ENCODE peak calls at places on chromosomes 1 and 21, in nine cellular contexts. K is heart left ventricle; O is CD8-positive, alpha-beta memory T cell; D is PC-3; V is left lung; H is A673; T is pancreas; B is naive thymus-derived CD4-positive, alpha-beta T cell; P is adrenal gland. I is an unnamed sample. For H3K4me1, H3K9me3 and H3K27me3, the result is how much of the 10 kb centered on the place peaks cover.

GRCh38 chr1:112904071-112904830 is 51.7 kb downstream of the SLC16A1 start:
- DNase-seq in K (no peak), O (no peak), D (peak), V (no peak), H (peak), T (no peak), B (no peak), P (no peak), I (peak)

GRCh38 chr1:8077120-8077573 is 51.0 kb upstream of the ERRFI1 start:
- DNase-seq in K (peak), O (no peak), D (peak), V (peak), H (no peak), T (peak), B (no peak), P (peak), I (peak)

GRCh38 chr21:27112186-27112585 is 145.3 kb upstream of the ADAMTS5 start:
- DNase-seq in K (no peak), O (no peak), D (peak), V (no peak), H (no peak), T (no peak), B (no peak), P (no peak), I (no peak)

GRCh38 chr1:21293537-21294265 is 3.4 kb upstream of the ECE1 start:
- DNase-seq in K (no peak), O (peak), D (no peak), V (no peak), H (no peak), T (no peak), B (peak), P (no peak), I (no peak)

GRCh38 chr21:19198801-19199200 is 795.2 kb upstream of the TMPRSS15 start:
- DNase-seq in K (no peak), O (no peak), D (peak), V (no peak), H (no peak), T (no peak), B (no peak), P (no peak), I (no peak)

GRCh38 chr1:95451904-95452303 is 217.9 kb downstream of the RWDD3 start:
- DNase-seq in K (no peak), O (no peak), D (no peak), V (no peak), H (no peak), T (no peak), B (no peak), P (no peak), I (no peak)

GRCh38 chr21:43658769-43659135 is 536 bp downstream of the HSF2BP start:
- DNase-seq in K (no peak), O (no peak), D (no peak), V (no peak), H (no peak), T (peak), B (no peak), P (peak), I (no peak)

GRCh38 chr1:46157916-46158311 is 17.0 kb upstream of the TSPAN1 start:
- DNase-seq in K (no peak), O (no peak), D (no peak), V (no peak), H (no peak), T (no peak), B (no peak), P (no peak), I (no peak)

GRCh38 chr1:42931911-42932422 is 26.7 kb downstream of the SLC2A1 start:
- DNase-seq in K (peak), O (peak), D (peak), V (peak), H (no peak), T (peak), B (peak), P (peak), I (peak)

GRCh38 chr1:242196101-242196500 is 197.2 kb upstream of the MAP1LC3C start:
- DNase-seq in K (no peak), O (no peak), D (no peak), V (no peak), H (no peak), T (no peak), B (no peak), P (no peak), I (no peak)

GRCh38 chr1:182291584-182292192 is 99.9 kb downstream of the GLUL start:
- DNase-seq in K (peak), O (no peak), D (no peak), V (no peak), H (no peak), T (peak), B (no peak), P (no peak), I (no peak)

GRCh38 chr21:34583926-34584563 is 30.9 kb downstream of the RCAN1 start:
- DNase-seq in K (peak), O (no peak), D (no peak), V (no peak), H (no peak), T (no peak), B (no peak), P (no peak), I (no peak)

GRCh38 chr1:9238550-9238949 is 4.0 kb downstream of the H6PD start:
- DNase-seq in K (no peak), O (no peak), D (no peak), V (no peak), H (no peak), T (peak), B (no peak), P (no peak), I (peak)

GRCh38 chr21:45719177-45719802 is 75.8 kb downstream of the PCBP3 start:
- DNase-seq in K (no peak), O (no peak), D (no peak), V (no peak), H (no peak), T (no peak), B (no peak), P (no peak), I (no peak)

DNA sequence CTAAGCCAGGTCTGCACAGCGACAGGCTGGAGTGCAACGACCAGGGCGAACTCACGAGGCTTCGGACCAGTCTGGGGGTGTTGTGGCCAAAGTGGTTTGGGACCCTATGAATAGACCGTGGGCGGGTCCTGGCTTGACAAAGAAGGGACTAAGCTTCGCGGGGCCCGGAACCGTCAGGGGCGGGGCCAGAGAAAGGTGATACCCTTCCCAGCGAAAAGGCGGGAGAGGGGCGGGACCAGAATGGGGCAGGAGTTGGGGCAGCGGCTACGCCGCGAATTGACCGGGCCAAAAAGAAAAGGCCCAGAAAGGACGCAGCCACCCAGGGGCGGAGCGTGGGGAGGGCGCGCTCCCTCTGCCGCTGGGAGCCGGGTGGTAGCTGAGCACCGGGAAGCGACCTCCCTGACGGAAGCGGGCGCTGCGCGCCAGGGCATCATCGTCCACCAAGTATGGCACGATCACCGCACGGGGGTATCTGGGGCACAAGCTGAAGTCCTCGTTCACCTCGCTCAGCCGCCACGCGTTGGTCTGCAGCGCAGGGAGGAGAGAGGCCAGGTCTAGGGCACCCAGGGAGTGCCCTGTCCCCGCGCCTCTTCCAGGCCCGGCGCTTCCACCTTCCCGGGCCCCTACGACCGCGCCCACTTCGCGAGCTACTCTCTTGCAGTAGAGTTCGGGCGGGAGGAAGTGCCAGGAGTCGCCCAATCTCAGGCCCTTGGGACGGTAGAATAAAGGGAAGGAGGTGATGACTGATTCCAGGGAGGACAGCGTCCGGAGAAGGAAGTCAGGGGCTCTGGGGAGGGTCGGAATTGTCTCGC is 6.7 kb upstream of the FAM167B start:
- DNase-seq in K (peak), O (peak), D (peak), V (peak), H (peak), T (peak), B (peak), P (peak), I (peak)
- H3K4me1 ChIP-seq in K (under half), O (under half), D (under half), V (under half), H (under half), T (under half), B (under half), P (under half), I (under half)

GRCh38 chr21:40272037-40272436 is 404.8 kb downstream of the PCP4 start:
- DNase-seq in K (no peak), O (no peak), D (no peak), V (no peak), H (no peak), T (no peak), B (no peak), P (no peak), I (no peak)
- H3K9me3 ChIP-seq in K (under half), O (under half), D (under half), V (under half), H (under half), T (under half), B (under half), P (under half), I (under half)

DNA sequence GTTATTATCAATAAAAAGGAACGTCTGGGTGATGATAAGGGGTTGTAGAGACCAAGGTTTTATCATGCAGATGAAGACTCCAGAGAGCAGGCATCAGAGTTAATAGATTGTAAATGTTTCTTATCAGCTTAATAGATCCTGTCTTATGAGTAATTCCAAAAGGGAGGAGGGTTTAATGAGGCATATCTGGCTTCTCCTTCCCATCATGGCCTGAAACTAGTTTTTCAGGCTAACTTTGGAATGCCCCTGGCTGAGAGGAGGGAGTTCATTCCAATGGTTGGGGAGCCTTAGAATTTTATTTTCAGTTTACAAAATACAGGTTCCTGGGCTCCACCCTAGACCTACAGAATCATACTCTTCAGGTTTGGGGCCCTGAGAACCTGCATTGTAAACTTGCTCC is 13.5 kb downstream of the PLA2G2D start:
- DNase-seq in K (no peak), O (no peak), D (peak), V (no peak), H (no peak), T (no peak), B (no peak), P (no peak), I (peak)
- H3K27me3 ChIP-seq in K (under half), O (under half), D (under half), V (under half), H (under half), T (under half), B (under half), P (under half), I (under half)

GRCh38 chr21:26080211-26080610 is 90.4 kb downstream of the APP start:
- DNase-seq in K (no peak), O (no peak), D (no peak), V (no peak), H (no peak), T (no peak), B (no peak), P (no peak), I (no peak)

GRCh38 chr21:26082549-26082948 is 88.0 kb downstream of the APP start:
- DNase-seq in K (no peak), O (no peak), D (no peak), V (no peak), H (no peak), T (no peak), B (no peak), P (no peak), I (no peak)

GRCh38 chr21:26079376-26079775 is 91.2 kb downstream of the APP start:
- DNase-seq in K (no peak), O (no peak), D (peak), V (no peak), H (no peak), T (no peak), B (no peak), P (no peak), I (no peak)

GRCh38 chr21:26072891-26073615 is 97.5 kb downstream of the APP start:
- DNase-seq in K (no peak), O (no peak), D (no peak), V (no peak), H (no peak), T (no peak), B (no peak), P (no peak), I (no peak)

GRCh38 chr21:26077523-26077922 is 93.0 kb downstream of the APP start:
- DNase-seq in K (peak), O (no peak), D (no peak), V (no peak), H (no peak), T (no peak), B (no peak), P (no peak), I (no peak)
- H3K4me1 ChIP-seq in K (under half), O (under half), D (under half), V (under half), H (under half), T (under half), B (under half), P (under half), I (under half)

GRCh38 chr1:221723918-221724263 is 18.0 kb downstream of the DUSP10 start:
- DNase-seq in K (no peak), O (no peak), D (no peak), V (no peak), H (no peak), T (no peak), B (no peak), P (no peak), I (no peak)
- H3K9me3 ChIP-seq in K (under half), O (under half), D (under half), V (under half), H (under half), T (under half), B (under half), P (under half), I (under half)

DNA sequence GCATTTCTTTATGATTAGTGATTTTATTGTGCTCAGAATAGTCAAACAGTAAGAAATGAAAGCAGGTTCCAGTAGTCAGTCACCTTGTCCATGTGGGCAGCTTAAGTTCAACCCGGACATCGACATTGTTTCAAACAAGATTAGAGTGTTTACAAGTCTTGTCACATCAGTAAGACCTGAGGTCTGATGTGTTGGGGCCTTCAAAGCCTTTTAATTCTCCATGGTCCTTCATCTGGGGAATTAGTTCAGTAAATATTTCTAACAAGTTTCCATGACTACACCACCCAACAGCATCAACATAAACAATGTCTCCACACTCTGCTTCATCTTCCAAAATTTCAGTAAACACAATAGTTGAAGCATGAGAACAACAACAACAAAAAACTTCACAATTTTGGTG is 15.1 kb upstream of the ADORA1 start:
- DNase-seq in K (no peak), O (no peak), D (no peak), V (no peak), H (no peak), T (no peak), B (no peak), P (no peak), I (no peak)
- H3K27me3 ChIP-seq in K (under half), O (under half), D (half or more), V (under half), H (half or more), T (under half), B (under half), P (under half), I (under half)

I was measured in small intestine.